ENCODE peak calls at places on chromosomes 13 and 19, in five cellular contexts. H is SK-N-SH, U is K562, A is GM23338, M is A549. D is an unnamed sample.

GRCh38 chr13:100478107-100478809 is 110.3 kb downstream of the GGACT start:
- DNase-seq in H (no peak), U (no peak), A (no peak), M (no peak), D (no peak)

GRCh38 chr13:52713894-52714293 is 25.7 kb downstream of the CNMD start:
- DNase-seq in H (no peak), U (no peak), A (no peak), M (no peak), D (peak; percentile 75)

GRCh38 chr19:14320253-14320652 is 61.0 kb upstream of the ADGRE5 start:
- DNase-seq in H (no peak), U (no peak), A (no peak), M (no peak), D (no peak)

GRCh38 chr19:1283207-1283916 is 2.3 kb upstream of the EFNA2 start:
- DNase-seq in H (no peak), U (no peak), A (no peak), M (no peak), D (no peak)

GRCh38 chr19:54100560-54100959 is at the start of gene OSCAR:
- DNase-seq in H (no peak), U (no peak), A (no peak), M (no peak), D (peak; percentile 90)

GRCh38 chr19:2168619-2169424 is 5.1 kb downstream of the DOT1L start:
- DNase-seq in H (peak; percentile 85), U (peak; percentile 74), A (no peak), M (peak; percentile 78), D (peak; percentile 74)

GRCh38 chr19:45591004-45591637 is 6.5 kb upstream of the OPA3 start:
- DNase-seq in H (peak; percentile 79), U (peak; percentile 80), A (peak; percentile 88), M (peak; percentile 80), D (no peak)

GRCh38 chr19:1766800-1767352 is 13.6 kb downstream of the ONECUT3 start:
- DNase-seq in H (no peak), U (peak; percentile 79), A (no peak), M (no peak), D (no peak)

GRCh38 chr13:21671793-21672680 is 1.2 kb downstream of the FGF9 start:
- DNase-seq in H (peak; percentile 31), U (no peak), A (peak; percentile 46), M (no peak), D (no peak)

GRCh38 chr19:16516923-16517610 is 20.9 kb downstream of the C19orf44 start:
- DNase-seq in H (no peak), U (no peak), A (no peak), M (no peak), D (no peak)

GRCh38 chr19:48121909-48122371 is 11.3 kb upstream of the PLA2G4C start:
- DNase-seq in H (no peak), U (no peak), A (no peak), M (no peak), D (no peak)

GRCh38 chr19:5893907-5894703 is 9.5 kb downstream of the NDUFA11 start:
- DNase-seq in H (peak; percentile 94), U (peak; percentile 50), A (no peak), M (no peak), D (no peak)
- TF ChIP-seq REST in H (no peak), U (no peak), A (no peak), M (no peak), D (no peak)

GRCh38 chr13:51541809-51542258 is 42.4 kb upstream of the WDFY2 start:
- DNase-seq in H (no peak), U (no peak), A (no peak), M (no peak), D (no peak)
- H3K27ac ChIP-seq in H (no peak overlapping the region), U (no peak overlapping the region), A (no peak overlapping the region), M (peak overlapping the region; percentile 78), D (no peak overlapping the region)

GRCh38 chr19:6529937-6530384 is 865 bp upstream of the TNFSF9 start:
- DNase-seq in H (no peak), U (no peak), A (no peak), M (no peak), D (no peak)

GRCh38 chr19:6527893-6528543 is 2.8 kb upstream of the TNFSF9 start:
- DNase-seq in H (no peak), U (no peak), A (no peak), M (no peak), D (no peak)

GRCh38 chr19:6530385-6531162 is at the start of gene TNFSF9:
- DNase-seq in H (peak; percentile 90), U (peak; percentile 90), A (peak; percentile 87), M (peak; percentile 85), D (peak; percentile 82)

GRCh38 chr19:6529351-6529750 is 1.5 kb upstream of the TNFSF9 start:
- DNase-seq in H (no peak), U (no peak), A (no peak), M (no peak), D (no peak)

DNA sequence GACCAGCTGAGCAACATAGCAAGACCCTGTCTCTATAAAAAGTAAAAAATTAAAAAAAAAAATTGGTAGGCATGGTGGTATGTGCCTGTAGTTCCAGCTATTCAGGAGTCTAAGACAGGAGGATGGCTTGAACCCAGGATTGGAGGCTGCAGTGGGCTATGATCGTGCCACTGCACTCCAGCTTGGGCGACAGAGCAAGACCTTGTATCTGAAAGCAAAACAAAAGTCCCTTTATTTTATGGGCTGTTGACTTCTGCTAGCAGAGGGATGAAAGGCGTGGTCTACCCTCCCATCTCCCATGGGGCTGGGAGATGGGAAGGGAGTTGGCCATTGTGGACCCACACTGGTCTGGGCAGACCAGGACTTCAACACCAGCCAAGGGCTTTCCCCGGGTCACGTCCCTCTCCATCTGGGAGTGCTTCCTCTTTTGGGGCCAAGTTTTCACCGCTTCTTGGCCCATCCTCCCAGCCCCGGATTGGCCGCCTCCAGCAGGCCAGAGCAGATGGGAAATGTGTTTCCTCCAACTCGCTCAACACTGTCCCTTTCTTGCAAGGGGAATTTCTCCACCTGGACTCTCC is 2.2 kb upstream of the TNFSF9 start:
- DNase-seq in H (no peak), U (no peak), A (peak; percentile 53), M (no peak), D (peak; percentile 86)
- TF ChIP-seq REST in H (no peak), U (no peak), A (no peak), M (no peak), D (no peak)

GRCh38 chr13:46642254-46642653 is 89.3 kb downstream of the LRCH1 start:
- DNase-seq in H (no peak), U (no peak), A (no peak), M (no peak), D (no peak)
- H3K27ac ChIP-seq in H (no peak overlapping the region), U (no peak overlapping the region), A (no peak overlapping the region), M (no peak overlapping the region), D (no peak overlapping the region)

DNA sequence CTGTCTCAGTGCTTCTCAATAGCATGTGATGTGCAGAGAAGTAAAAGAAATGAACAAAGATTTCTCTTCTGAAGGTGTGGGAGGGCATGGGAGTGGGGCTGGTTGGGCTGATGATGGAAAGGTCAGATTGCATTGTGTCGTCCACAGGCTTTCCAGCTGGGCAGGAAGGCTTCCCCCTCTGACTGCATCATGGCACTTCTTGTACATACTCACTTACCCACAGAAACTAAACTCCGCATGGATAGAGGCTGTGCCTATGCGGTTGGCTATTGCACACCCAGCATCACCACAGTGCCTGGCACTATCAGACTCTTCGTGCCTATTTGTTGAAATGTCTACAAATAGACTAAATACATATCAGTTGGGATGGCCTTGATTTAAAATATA is 24.4 kb upstream of the TNFSF11 start:
- DNase-seq in H (no peak), U (no peak), A (no peak), M (no peak), D (no peak)
- TF ChIP-seq REST in H (no peak), U (no peak), A (no peak), M (no peak), D (no peak)

DNA sequence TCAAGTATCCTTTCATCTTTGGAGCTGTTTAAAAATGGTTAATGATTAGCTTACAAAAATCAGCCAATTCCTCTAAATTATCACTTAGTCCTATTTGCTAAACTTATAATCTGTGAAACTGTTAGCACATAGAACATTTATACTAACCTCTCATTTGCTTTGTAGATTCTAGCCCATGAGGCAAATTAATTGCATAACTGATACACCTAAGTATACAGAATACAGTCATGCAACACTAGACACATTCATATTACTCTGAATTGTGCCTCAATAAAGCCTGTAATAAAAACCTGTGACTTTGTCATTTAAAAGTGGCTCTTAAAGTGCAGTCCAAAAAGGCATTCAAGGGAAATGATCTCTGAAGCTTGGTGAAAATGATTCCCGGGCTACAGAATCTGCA is 21.0 kb downstream of the SERPINE3 start:
- DNase-seq in H (no peak), U (no peak), A (no peak), M (no peak), D (no peak)
- H3K27ac ChIP-seq in H (no peak overlapping the region), U (no peak overlapping the region), A (peak overlapping the region; percentile 27), M (no peak overlapping the region), D (no peak overlapping the region)

GRCh38 chr13:34064456-34065205 is 246.7 kb downstream of the RFC3 start:
- DNase-seq in H (no peak), U (no peak), A (no peak), M (no peak), D (no peak)

GRCh38 chr13:34070544-34071303 is 252.8 kb downstream of the RFC3 start:
- DNase-seq in H (no peak), U (no peak), A (no peak), M (no peak), D (no peak)

GRCh38 chr13:34066344-34066743 is 248.4 kb downstream of the RFC3 start:
- DNase-seq in H (no peak), U (no peak), A (no peak), M (no peak), D (no peak)

GRCh38 chr13:34065915-34066314 is 248.0 kb downstream of the RFC3 start:
- DNase-seq in H (no peak), U (no peak), A (no peak), M (no peak), D (no peak)

GRCh38 chr13:34070006-34070405 is 252.1 kb downstream of the RFC3 start:
- DNase-seq in H (no peak), U (no peak), A (no peak), M (no peak), D (no peak)
- TF ChIP-seq REST in H (no peak), U (no peak), A (no peak), M (no peak), D (no peak)

DNA sequence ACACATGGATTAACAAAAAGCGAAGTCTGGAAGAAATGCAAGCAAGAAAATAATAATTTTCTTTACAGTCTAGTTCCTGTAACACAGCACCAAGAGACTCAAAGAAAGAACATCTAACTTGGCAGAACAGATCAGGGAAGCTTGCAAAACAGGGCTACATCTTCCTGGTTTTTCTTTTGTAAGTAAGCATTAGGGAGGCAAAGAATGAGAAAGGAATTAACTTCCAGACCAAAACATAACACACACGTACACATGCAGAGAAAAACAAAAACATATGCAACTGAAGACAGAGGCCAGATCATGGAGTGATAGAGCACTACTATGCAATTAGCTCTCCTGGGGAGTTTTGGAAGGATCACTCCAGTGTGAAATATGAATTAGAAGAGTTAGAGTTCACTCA is 120.5 kb downstream of the DIAPH3 start:
- DNase-seq in H (peak; percentile 5), U (no peak), A (no peak), M (no peak), D (no peak)
- H3K27ac ChIP-seq in H (peak overlapping the region; percentile 64), U (no peak overlapping the region), A (no peak overlapping the region), M (no peak overlapping the region), D (no peak overlapping the region)